ENCODE peak calls at places on chromosomes 5 and 9, in nine cellular contexts. T is HCT116; Q is HepG2; B is NCI-H1092 treated with DMSO at 0.1 percent for 48 hours; K is NCI-H2171 treated with DMSO at 0.1 percent for 48 hours; W is naive B cell; A is COLO829; G is CD8-positive, alpha-beta memory T cell; R is effector CD4-positive, alpha-beta T cell. C is an unnamed sample.

GRCh38 chr9:137294684-137295312 is 7.3 kb downstream of the NRARP start:
- DNase-seq in B (no peak), A (no peak), Q (no peak), K (no peak), G (no peak), W (no peak), T (no peak), R (no peak), C (no peak)

GRCh38 chr5:135013947-135014570 is 20.0 kb downstream of the PITX1 start:
- DNase-seq in R (no peak), A (no peak), B (peak), W (no peak), K (no peak), Q (peak), T (no peak), G (no peak), C (no peak)

GRCh38 chr5:7941692-7942091 is 72.7 kb downstream of the MTRR start:
- DNase-seq in W (no peak), R (no peak), T (no peak), Q (no peak), G (no peak), K (peak), B (peak), A (no peak), C (no peak)

GRCh38 chr5:65157906-65158603 is 323.7 kb downstream of the ADAMTS6 start:
- DNase-seq in R (no peak), K (no peak), W (no peak), G (no peak), A (no peak), B (no peak), T (peak), Q (peak), C (no peak)

GRCh38 chr9:109856785-109857184 is 76.8 kb downstream of the PALM2AKAP2 start:
- DNase-seq in A (no peak), G (no peak), Q (no peak), B (no peak), W (no peak), T (peak), R (no peak), K (no peak), C (no peak)

GRCh38 chr9:86942352-86943222 is 4.7 kb downstream of the GAS1 start:
- DNase-seq in T (no peak), B (no peak), G (no peak), A (no peak), R (no peak), K (no peak), W (no peak), Q (no peak), C (no peak)

GRCh38 chr5:38107096-38107495 is 151.3 kb upstream of the EGFLAM start:
- DNase-seq in G (no peak), T (no peak), Q (no peak), R (no peak), A (no peak), B (no peak), W (no peak), K (no peak), C (no peak)

GRCh38 chr9:124260769-124261603 is 3.2 kb downstream of the NEK6 start:
- DNase-seq in T (no peak), R (no peak), K (no peak), Q (peak), A (no peak), B (no peak), G (no peak), W (peak), C (no peak)

GRCh38 chr9:137067860-137068538 is 2.4 kb downstream of the SAPCD2 start:
- DNase-seq in A (peak), T (peak), W (peak), B (peak), Q (peak), K (peak), R (peak), G (peak), C (peak)

GRCh38 chr5:9707766-9708462 is 77.8 kb upstream of the TAS2R1 start:
- DNase-seq in K (no peak), A (no peak), Q (no peak), B (no peak), G (no peak), R (no peak), W (no peak), T (no peak), C (no peak)

GRCh38 chr5:134825212-134825611 is 20.6 kb upstream of the C5orf24 start:
- DNase-seq in A (no peak), W (no peak), G (no peak), R (no peak), Q (no peak), T (no peak), K (no peak), B (no peak), C (no peak)

GRCh38 chr5:141780952-141781730 is 97.1 kb downstream of the PCDH1 start:
- DNase-seq in W (no peak), K (no peak), R (no peak), G (no peak), T (no peak), Q (no peak), B (no peak), A (no peak), C (no peak)